ENCODE peak calls at places on chromosomes 12 and 14, in five cellular contexts. S, O, L, D and B are unnamed samples.

GRCh38 chr14:55816225-55816624 is 236.2 kb downstream of the KTN1 start:
- DNase-seq in S (no peak), O (no peak), L (no peak), D (no peak), B (no peak)

GRCh38 chr12:132493482-132494178 is 3.7 kb downstream of the FBRSL1 start:
- DNase-seq in S (no peak), O (no peak), L (no peak), D (no peak), B (no peak)

GRCh38 chr14:83129503-83129902 is 1595.8 kb upstream of the SEL1L start:
- DNase-seq in S (no peak), O (no peak), L (no peak), D (no peak), B (no peak)

GRCh38 chr12:93918900-93919299 is 229.5 kb upstream of the PLXNC1 start:
- DNase-seq in S (no peak), O (no peak), L (no peak), D (no peak), B (no peak)

GRCh38 chr14:31387091-31387490 is 33.3 kb downstream of the HEATR5A start:
- DNase-seq in S (no peak), O (no peak), L (no peak), D (no peak), B (no peak)

GRCh38 chr12:43131304-43131703 is 420.7 kb downstream of the ADAMTS20 start:
- DNase-seq in S (no peak), O (no peak), L (no peak), D (no peak), B (no peak)

GRCh38 chr12:124531281-124531745 is 36.1 kb downstream of the NCOR2 start:
- DNase-seq in S (no peak), O (no peak), L (no peak), D (no peak), B (no peak)

GRCh38 chr14:100103261-100104005 is 38.2 kb downstream of the EVL start:
- DNase-seq in S (no peak), O (no peak), L (peak; percentile 40), D (peak; percentile 24), B (no peak)

GRCh38 chr12:43273467-43273866 is 278.5 kb downstream of the ADAMTS20 start:
- DNase-seq in S (no peak), O (no peak), L (no peak), D (no peak), B (no peak)

GRCh38 chr12:116687888-116688287 is 50.0 kb downstream of the SPRING1 start:
- DNase-seq in S (no peak), O (peak; percentile 46), L (no peak), D (no peak), B (no peak)

GRCh38 chr14:24147761-24148428 is 597 bp downstream of the RNF31 start:
- DNase-seq in S (no peak), O (no peak), L (no peak), D (no peak), B (peak; percentile 80)

GRCh38 chr12:64181504-64182291 is 40.4 kb downstream of the KICS2 start:
- DNase-seq in S (no peak), O (peak; percentile 69), L (no peak), D (peak; percentile 66), B (no peak)

GRCh38 chr12:131573631-131574396 is 137.1 kb upstream of the SFSWAP start:
- DNase-seq in S (no peak), O (no peak), L (no peak), D (peak; percentile 13), B (no peak)

GRCh38 chr14:76939015-76939742 is 89.3 kb downstream of the IRF2BPL start:
- DNase-seq in S (no peak), O (no peak), L (no peak), D (no peak), B (no peak)

GRCh38 chr14:44778562-44778961 is 183.2 kb downstream of the KLHL28 start:
- DNase-seq in S (no peak), O (no peak), L (no peak), D (no peak), B (no peak)

GRCh38 chr12:66573605-66574004 is 105.3 kb downstream of the GRIP1 start:
- DNase-seq in S (no peak), O (no peak), L (no peak), D (no peak), B (no peak)

GRCh38 chr12:115785548-115785947 is 491.9 kb downstream of the MED13L start:
- DNase-seq in S (no peak), O (no peak), L (no peak), D (no peak), B (no peak)

GRCh38 chr12:28550757-28551381 is 360.6 kb downstream of the CCDC91 start:
- DNase-seq in S (no peak), O (peak; percentile 7), L (no peak), D (no peak), B (no peak)

GRCh38 chr14:52124791-52125661 is 56.2 kb upstream of the NID2 start:
- DNase-seq in S (no peak), O (peak; percentile 32), L (no peak), D (no peak), B (no peak)

GRCh38 chr14:100025111-100025510 is 40.1 kb upstream of the EVL start:
- DNase-seq in S (peak; percentile 21), O (peak; percentile 49), L (peak; percentile 70), D (no peak), B (no peak)

GRCh38 chr12:64883264-64884163 is 59.1 kb downstream of the TBC1D30 start:
- DNase-seq in S (no peak), O (peak; percentile 27), L (no peak), D (no peak), B (no peak)

GRCh38 chr14:81427348-81428058 is 27.4 kb upstream of the STON2 start:
- DNase-seq in S (no peak), O (no peak), L (no peak), D (no peak), B (no peak)

GRCh38 chr14:105944632-105945610 is 418.5 kb downstream of the TMEM121 start:
- DNase-seq in S (peak; percentile 6), O (peak; percentile 38), L (peak; percentile 87), D (peak; percentile 54), B (no peak)

GRCh38 chr12:48157889-48158370 is 615 bp upstream of the ASB8 start:
- DNase-seq in S (no peak), O (no peak), L (no peak), D (no peak), B (no peak)

GRCh38 chr14:96987771-96988170 is 190.6 kb downstream of the VRK1 start:
- DNase-seq in S (no peak), O (no peak), L (no peak), D (no peak), B (no peak)

GRCh38 chr12:130086248-130086647 is 76.0 kb upstream of the FZD10 start:
- DNase-seq in S (no peak), O (no peak), L (no peak), D (no peak), B (no peak)

GRCh38 chr14:96797943-96798349 is 764 bp downstream of the VRK1 start:
- DNase-seq in S (no peak), O (peak; percentile 9), L (no peak), D (no peak), B (no peak)

GRCh38 chr14:67738740-67739504 is 37.2 kb downstream of the RDH12 start:
- DNase-seq in S (no peak), O (peak; percentile 88), L (no peak), D (peak; percentile 82), B (no peak)

GRCh38 chr12:49233842-49234526 is 30.9 kb upstream of the TUBA1C start:
- DNase-seq in S (peak; percentile 30), O (no peak), L (peak; percentile 88), D (no peak), B (no peak)

GRCh38 chr12:32821293-32822089 is 65.8 kb upstream of the YARS2 start:
- DNase-seq in S (no peak), O (no peak), L (no peak), D (no peak), B (no peak)

GRCh38 chr12:110733089-110733715 is 9.5 kb downstream of the PPP1CC start:
- DNase-seq in S (no peak), O (no peak), L (no peak), D (no peak), B (no peak)

GRCh38 chr12:58920956-58921861 is 905 bp upstream of the LRIG3 start:
- DNase-seq in S (no peak), O (no peak), L (no peak), D (no peak), B (no peak)

GRCh38 chr12:93911436-93911835 is 234.3 kb downstream of the CRADD start:
- DNase-seq in S (no peak), O (no peak), L (no peak), D (no peak), B (no peak)

DNA sequence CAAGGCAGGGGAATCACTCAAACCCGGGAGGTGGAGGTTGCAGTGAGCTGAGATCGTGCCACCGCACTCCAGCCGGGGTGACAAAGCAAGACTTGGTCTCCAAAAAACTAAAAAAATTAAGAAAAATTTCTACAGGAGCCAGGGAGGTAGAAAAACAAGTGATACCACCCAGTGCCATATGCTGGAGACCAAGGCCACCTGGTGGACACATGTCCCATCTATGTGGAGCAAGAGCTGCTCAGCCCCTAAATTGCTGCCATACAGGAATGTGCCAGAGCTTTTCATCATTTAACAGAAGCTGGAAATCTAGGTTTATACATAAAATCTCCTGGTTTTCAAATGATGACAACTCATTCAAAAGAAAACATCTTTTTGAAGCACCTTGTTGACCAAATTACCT is 61.4 kb upstream of the ELK3 start:
- DNase-seq in S (no peak), O (no peak), L (no peak), D (no peak), B (no peak)
- TF ChIP-seq CTCF in S (peak; percentile 34), O (peak; percentile 14), L (peak; percentile 37), D (no peak), B (peak; percentile 35)

GRCh38 chr14:58244556-58245387 is at the start of gene PSMA3:
- DNase-seq in S (peak; percentile 92), O (peak; percentile 96), L (peak; percentile 99), D (peak; percentile 96), B (peak; percentile 99)
- TF ChIP-seq CTCF in S (no peak), O (no peak), L (no peak), D (peak; percentile 20), B (peak; percentile 51)

DNA sequence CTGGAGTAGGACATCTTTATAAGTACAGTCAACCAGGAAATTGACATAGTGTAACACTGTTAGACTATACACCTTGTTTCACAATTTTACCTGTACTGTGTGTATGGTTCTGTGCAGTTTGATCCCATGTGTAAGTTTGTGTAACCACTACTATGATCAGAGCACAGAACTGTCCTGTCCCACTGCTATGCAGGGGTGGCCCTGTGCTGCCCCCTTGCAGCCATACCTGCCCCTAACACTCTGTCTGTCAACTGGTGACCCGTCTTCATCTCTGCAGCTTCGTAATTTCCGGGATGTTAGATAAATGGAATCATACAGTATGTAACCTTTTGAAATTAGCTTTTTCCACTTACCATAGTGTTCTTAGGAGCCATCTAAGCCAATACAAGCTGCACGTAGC is 58.7 kb upstream of the RD3L start:
- DNase-seq in S (no peak), O (no peak), L (no peak), D (no peak), B (no peak)
- TF ChIP-seq CTCF in S (no peak), O (no peak), L (peak; percentile 17), D (no peak), B (no peak)

GRCh38 chr12:68871899-68872298 is 61.1 kb downstream of the CPM start:
- DNase-seq in S (no peak), O (no peak), L (no peak), D (no peak), B (no peak)
- TF ChIP-seq CTCF in S (peak; percentile 57), O (peak; percentile 32), L (peak; percentile 16), D (no peak), B (peak; percentile 72)

DNA sequence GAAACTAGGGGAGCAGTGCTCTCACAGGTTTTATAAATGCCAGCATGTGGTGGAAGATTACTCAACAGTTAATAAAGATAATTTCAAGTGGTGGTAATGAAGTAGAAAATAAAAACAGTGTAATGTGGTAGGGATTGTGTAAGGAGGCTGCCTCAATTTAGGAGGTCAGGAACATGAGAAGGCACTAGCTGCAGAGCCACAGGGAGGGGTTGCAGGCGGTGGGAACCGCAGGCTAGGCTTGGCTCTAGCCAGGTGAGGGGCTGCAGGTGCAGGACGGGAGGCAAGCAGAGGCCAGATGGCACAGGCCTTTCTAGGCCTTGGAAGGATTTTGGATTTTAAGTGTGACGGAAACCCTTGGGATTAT is 768 bp downstream of the METTL25 start:
- DNase-seq in S (no peak), O (no peak), L (no peak), D (no peak), B (no peak)
- TF ChIP-seq CTCF in S (no peak), O (no peak), L (no peak), D (no peak), B (no peak)